ENCODE peak calls at places on chromosomes 13 and 19, in nine cellular contexts. Z is HTR-8/SVneo, O is GM23338, L is T47D, B is GM04504, G is left cardiac atrium, R is Caco-2, D is fibroblast of lung, E is ureter. K is an unnamed sample.

GRCh38 chr13:76489299-76489698 is 396.9 kb downstream of the KCTD12 start:
- DNase-seq in Z (no peak), O (no peak), L (no peak), B (no peak), G (no peak), R (no peak), D (no peak), E (no peak), K (no peak)

GRCh38 chr13:23570099-23570926 is at the start of gene TNFRSF19:
- DNase-seq in Z (peak), O (peak), L (no peak), B (peak), G (peak), R (peak), D (peak), E (no peak), K (peak)

GRCh38 chr13:86765462-86765861 is 905.7 kb upstream of the SLITRK5 start:
- DNase-seq in Z (no peak), O (no peak), L (no peak), B (no peak), G (no peak), R (no peak), D (no peak), E (no peak), K (no peak)

GRCh38 chr19:46021531-46022041 is 1.3 kb downstream of the PGLYRP1 start:
- DNase-seq in Z (no peak), O (peak), L (no peak), B (no peak), G (no peak), R (peak), D (no peak), E (no peak), K (no peak)

GRCh38 chr13:45303866-45304265 is 37.1 kb downstream of the TPT1 start:
- DNase-seq in Z (no peak), O (no peak), L (no peak), B (no peak), G (no peak), R (no peak), D (no peak), E (no peak), K (no peak)

GRCh38 chr13:46962286-46962941 is 65.6 kb upstream of the HTR2A start:
- DNase-seq in Z (no peak), O (peak), L (no peak), B (no peak), G (no peak), R (no peak), D (peak), E (no peak), K (no peak)

GRCh38 chr13:22926176-22927007 is 254.4 kb upstream of the SGCG start:
- DNase-seq in Z (no peak), O (peak), L (peak), B (no peak), G (peak), R (no peak), D (peak), E (peak), K (peak)

GRCh38 chr13:43200736-43201135 is 177.3 kb downstream of the DNAJC15 start:
- DNase-seq in Z (no peak), O (no peak), L (no peak), B (no peak), G (no peak), R (peak), D (no peak), E (no peak), K (no peak)

GRCh38 chr19:11019262-11019661 is 58.4 kb downstream of the SMARCA4 start:
- DNase-seq in Z (no peak), O (no peak), L (no peak), B (no peak), G (no peak), R (no peak), D (no peak), E (no peak), K (no peak)

GRCh38 chr13:40208517-40208916 is 457.9 kb downstream of the FOXO1 start:
- DNase-seq in Z (no peak), O (no peak), L (no peak), B (no peak), G (no peak), R (no peak), D (no peak), E (no peak), K (no peak)

GRCh38 chr13:38872693-38873092 is 117.9 kb downstream of the STOML3 start:
- DNase-seq in Z (no peak), O (peak), L (peak), B (peak), G (peak), R (peak), D (peak), E (no peak), K (peak)

GRCh38 chr19:58262922-58263296 is 15.8 kb upstream of the ZNF8 start:
- DNase-seq in Z (no peak), O (no peak), L (no peak), B (no peak), G (no peak), R (no peak), D (no peak), E (no peak), K (no peak)

K was measured in Right ventricle myocardium superior.